ENCODE peak calls at places on chromosomes 6 and 20, in eight cellular contexts. One of them, this sample, is unnamed.

GRCh38 chr20:61957961-61958715 is 107.5 kb downstream of the TAF4 start:
- DNase-seq in H9: no peak
- DNase-seq in activated naive CD8-positive, alpha-beta T cell treated with anti-CD3 and anti-CD28 coated beads, Interleukin-2, amount 50 U/mL, for 24 hours: no peak
- DNase-seq in KBM-7: no peak
- DNase-seq in WTC11: no peak
- DNase-seq in T-cell: no peak
- DNase-seq in ureter: no peak
- DNase-seq in adrenal gland: no peak
- DNase-seq in this sample: no peak

GRCh38 chr20:4925842-4926530 is 75.3 kb downstream of the SLC23A2 start:
- DNase-seq in H9: no peak
- DNase-seq in activated naive CD8-positive, alpha-beta T cell treated with anti-CD3 and anti-CD28 coated beads, Interleukin-2, amount 50 U/mL, for 24 hours: no peak
- DNase-seq in KBM-7: no peak
- DNase-seq in WTC11: no peak
- DNase-seq in T-cell: no peak
- DNase-seq in ureter: peak
- DNase-seq in adrenal gland: peak
- DNase-seq in this sample: no peak

GRCh38 chr6:44122821-44123220 is 4.4 kb downstream of the MRPL14 start:
- DNase-seq in H9: no peak
- DNase-seq in activated naive CD8-positive, alpha-beta T cell treated with anti-CD3 and anti-CD28 coated beads, Interleukin-2, amount 50 U/mL, for 24 hours: no peak
- DNase-seq in KBM-7: peak
- DNase-seq in WTC11: no peak
- DNase-seq in T-cell: no peak
- DNase-seq in ureter: no peak
- DNase-seq in adrenal gland: no peak
- DNase-seq in this sample: no peak

GRCh38 chr20:19310541-19310940 is 98.1 kb downstream of the SLC24A3 start:
- DNase-seq in H9: no peak
- DNase-seq in activated naive CD8-positive, alpha-beta T cell treated with anti-CD3 and anti-CD28 coated beads, Interleukin-2, amount 50 U/mL, for 24 hours: no peak
- DNase-seq in KBM-7: no peak
- DNase-seq in WTC11: no peak
- DNase-seq in T-cell: no peak
- DNase-seq in ureter: no peak
- DNase-seq in adrenal gland: no peak
- DNase-seq in this sample: no peak

GRCh38 chr20:14360386-14360785 is 23.0 kb upstream of the FLRT3 start:
- DNase-seq in H9: no peak
- DNase-seq in activated naive CD8-positive, alpha-beta T cell treated with anti-CD3 and anti-CD28 coated beads, Interleukin-2, amount 50 U/mL, for 24 hours: no peak
- DNase-seq in KBM-7: no peak
- DNase-seq in WTC11: no peak
- DNase-seq in T-cell: no peak
- DNase-seq in ureter: no peak
- DNase-seq in adrenal gland: no peak
- DNase-seq in this sample: no peak

GRCh38 chr6:75568965-75569364 is 32.7 kb upstream of the SENP6 start:
- DNase-seq in H9: no peak
- DNase-seq in activated naive CD8-positive, alpha-beta T cell treated with anti-CD3 and anti-CD28 coated beads, Interleukin-2, amount 50 U/mL, for 24 hours: no peak
- DNase-seq in KBM-7: no peak
- DNase-seq in WTC11: no peak
- DNase-seq in T-cell: no peak
- DNase-seq in ureter: no peak
- DNase-seq in adrenal gland: no peak
- DNase-seq in this sample: no peak

GRCh38 chr20:51424270-51425041 is 118.1 kb downstream of the NFATC2 start:
- DNase-seq in H9: no peak
- DNase-seq in activated naive CD8-positive, alpha-beta T cell treated with anti-CD3 and anti-CD28 coated beads, Interleukin-2, amount 50 U/mL, for 24 hours: no peak
- DNase-seq in KBM-7: no peak
- DNase-seq in WTC11: no peak
- DNase-seq in T-cell: no peak
- DNase-seq in ureter: no peak
- DNase-seq in adrenal gland: no peak
- DNase-seq in this sample: no peak

GRCh38 chr6:125658759-125659431 is 90.5 kb upstream of the HEY2 start:
- DNase-seq in H9: no peak
- DNase-seq in activated naive CD8-positive, alpha-beta T cell treated with anti-CD3 and anti-CD28 coated beads, Interleukin-2, amount 50 U/mL, for 24 hours: no peak
- DNase-seq in KBM-7: no peak
- DNase-seq in WTC11: no peak
- DNase-seq in T-cell: no peak
- DNase-seq in ureter: no peak
- DNase-seq in adrenal gland: no peak
- DNase-seq in this sample: no peak

GRCh38 chr6:40887079-40887822 is 151.8 kb downstream of the UNC5CL start:
- DNase-seq in H9: no peak
- DNase-seq in activated naive CD8-positive, alpha-beta T cell treated with anti-CD3 and anti-CD28 coated beads, Interleukin-2, amount 50 U/mL, for 24 hours: no peak
- DNase-seq in KBM-7: no peak
- DNase-seq in WTC11: no peak
- DNase-seq in T-cell: no peak
- DNase-seq in ureter: no peak
- DNase-seq in adrenal gland: no peak
- DNase-seq in this sample: no peak

GRCh38 chr6:168451805-168452204 is 10.8 kb downstream of the SMOC2 start:
- DNase-seq in H9: peak
- DNase-seq in activated naive CD8-positive, alpha-beta T cell treated with anti-CD3 and anti-CD28 coated beads, Interleukin-2, amount 50 U/mL, for 24 hours: no peak
- DNase-seq in KBM-7: no peak
- DNase-seq in WTC11: peak
- DNase-seq in T-cell: no peak
- DNase-seq in ureter: no peak
- DNase-seq in adrenal gland: no peak
- DNase-seq in this sample: peak

GRCh38 chr6:16049178-16049577 is 79.7 kb upstream of the MYLIP start:
- DNase-seq in H9: no peak
- DNase-seq in activated naive CD8-positive, alpha-beta T cell treated with anti-CD3 and anti-CD28 coated beads, Interleukin-2, amount 50 U/mL, for 24 hours: no peak
- DNase-seq in KBM-7: no peak
- DNase-seq in WTC11: no peak
- DNase-seq in T-cell: no peak
- DNase-seq in ureter: no peak
- DNase-seq in adrenal gland: no peak
- DNase-seq in this sample: no peak

GRCh38 chr6:132115714-132116366 is 164.7 kb upstream of the CCN2 start:
- DNase-seq in H9: no peak
- DNase-seq in activated naive CD8-positive, alpha-beta T cell treated with anti-CD3 and anti-CD28 coated beads, Interleukin-2, amount 50 U/mL, for 24 hours: no peak
- DNase-seq in KBM-7: no peak
- DNase-seq in WTC11: no peak
- DNase-seq in T-cell: no peak
- DNase-seq in ureter: no peak
- DNase-seq in adrenal gland: no peak
- DNase-seq in this sample: no peak

GRCh38 chr20:63896136-63896890 is 1.4 kb downstream of the DNAJC5 start:
- DNase-seq in H9: no peak
- DNase-seq in activated naive CD8-positive, alpha-beta T cell treated with anti-CD3 and anti-CD28 coated beads, Interleukin-2, amount 50 U/mL, for 24 hours: peak
- DNase-seq in KBM-7: peak
- DNase-seq in WTC11: no peak
- DNase-seq in T-cell: no peak
- DNase-seq in ureter: no peak
- DNase-seq in adrenal gland: peak
- DNase-seq in this sample: peak

GRCh38 chr6:36727491-36728021 is 29.9 kb downstream of the RAB44 start:
- DNase-seq in H9: no peak
- DNase-seq in activated naive CD8-positive, alpha-beta T cell treated with anti-CD3 and anti-CD28 coated beads, Interleukin-2, amount 50 U/mL, for 24 hours: no peak
- DNase-seq in KBM-7: peak
- DNase-seq in WTC11: no peak
- DNase-seq in T-cell: no peak
- DNase-seq in ureter: no peak
- DNase-seq in adrenal gland: no peak
- DNase-seq in this sample: no peak

GRCh38 chr6:163900570-163900969 is 486.1 kb downstream of the QKI start:
- DNase-seq in H9: no peak
- DNase-seq in activated naive CD8-positive, alpha-beta T cell treated with anti-CD3 and anti-CD28 coated beads, Interleukin-2, amount 50 U/mL, for 24 hours: no peak
- DNase-seq in KBM-7: no peak
- DNase-seq in WTC11: no peak
- DNase-seq in T-cell: no peak
- DNase-seq in ureter: no peak
- DNase-seq in adrenal gland: no peak
- DNase-seq in this sample: no peak

This sample was measured in endodermal cell.